ENCODE peak calls at places on chromosomes 11 and 22, in four cellular contexts. S is H1, Y is A549, A is stomach. L is an unnamed sample.

GRCh38 chr11:6203327-6203726 is 2.0 kb upstream of the C11orf42 start:
- DNase-seq in S (no peak), A (no peak), Y (no peak), L (no peak)

GRCh38 chr11:12099132-12099873 is 11.1 kb upstream of the MICAL2 start:
- DNase-seq in A (no peak), Y (no peak), S (no peak), L (no peak)

GRCh38 chr11:17244046-17244445 is 32.5 kb upstream of the NUCB2 start:
- DNase-seq in A (no peak), Y (no peak), S (no peak), L (no peak)

GRCh38 chr22:17373839-17374238 is 4.6 kb downstream of the CECR2 start:
- DNase-seq in S (no peak), Y (no peak), A (no peak), L (no peak)

GRCh38 chr22:19062909-19063308 is 59.3 kb downstream of the DGCR2 start:
- DNase-seq in A (no peak), Y (no peak), S (no peak), L (no peak)

GRCh38 chr22:30877662-30878515 is 90.7 kb downstream of the MORC2 start:
- DNase-seq in Y (no peak), S (no peak), A (no peak), L (no peak)

GRCh38 chr22:46057762-46058420 is 80.9 kb upstream of the WNT7B start:
- DNase-seq in S (no peak), A (peak), Y (no peak), L (no peak)

GRCh38 chr11:116742104-116742503 is 30.7 kb downstream of the BUD13 start:
- DNase-seq in A (no peak), Y (no peak), S (no peak), L (peak)

GRCh38 chr11:46718155-46719019 is 626 bp upstream of the F2 start:
- DNase-seq in A (peak), S (peak), Y (peak), L (no peak)

GRCh38 chr11:75820636-75821035 is 5.6 kb downstream of the UVRAG start:
- DNase-seq in Y (no peak), S (no peak), A (no peak), L (no peak)

GRCh38 chr22:44887941-44888366 is 121.9 kb downstream of the PHF21B start:
- DNase-seq in Y (no peak), A (no peak), S (no peak), L (no peak)

GRCh38 chr22:34010259-34010658 is 90.0 kb upstream of the LARGE1 start:
- DNase-seq in S (no peak), Y (no peak), A (no peak), L (peak)

GRCh38 chr11:120536091-120536796 is 24.7 kb downstream of the GRIK4 start:
- DNase-seq in Y (no peak), A (no peak), S (no peak), L (no peak)

GRCh38 chr22:43017525-43018290 is 2.8 kb upstream of the PACSIN2 start:
- DNase-seq in A (no peak), Y (no peak), S (no peak), L (no peak)

GRCh38 chr11:69588270-69588669 is 52.7 kb upstream of the CCND1 start:
- DNase-seq in A (no peak), S (no peak), Y (peak), L (no peak)

GRCh38 chr22:41913842-41914534 is 886 bp downstream of the SHISA8 start:
- DNase-seq in S (no peak), Y (no peak), A (no peak), L (no peak)

GRCh38 chr11:34826384-34826726 is 89.8 kb downstream of the APIP start:
- DNase-seq in A (no peak), S (no peak), Y (no peak), L (no peak)

GRCh38 chr22:31929126-31929928 is 15.0 kb upstream of the YWHAH start:
- DNase-seq in Y (no peak), A (no peak), S (no peak), L (no peak)

GRCh38 chr11:121466063-121466794 is 13.5 kb upstream of the SORL1-AS1 start:
- DNase-seq in Y (peak), A (peak), S (peak), L (peak)

GRCh38 chr11:73384871-73385692 is 8.9 kb downstream of the RELT start:
- DNase-seq in Y (no peak), A (peak), S (no peak), L (no peak)
- TF ChIP-seq EP300 in Y (no peak), A (no peak), S (no peak), L (no peak)

GRCh38 chr22:23045461-23045860 is 24.9 kb upstream of the GNAZ start:
- DNase-seq in S (no peak), Y (no peak), A (no peak), L (no peak)

GRCh38 chr22:23044570-23044969 is 25.7 kb upstream of the GNAZ start:
- DNase-seq in Y (no peak), S (no peak), A (no peak), L (peak)

GRCh38 chr22:23038902-23039301 is 31.4 kb upstream of the GNAZ start:
- DNase-seq in S (no peak), A (no peak), Y (no peak), L (peak)

GRCh38 chr22:23038334-23038642 is 32.0 kb upstream of the GNAZ start:
- DNase-seq in A (no peak), S (no peak), Y (no peak), L (peak)

GRCh38 chr22:23042179-23042578 is 28.1 kb upstream of the GNAZ start:
- DNase-seq in A (no peak), S (no peak), Y (no peak), L (no peak)
- TF ChIP-seq EP300 in A (no peak), S (no peak), Y (no peak), L (no peak)

GRCh38 chr22:27273386-27273785 is 528.2 kb downstream of the MN1 start:
- DNase-seq in A (no peak), Y (no peak), S (no peak), L (no peak)
- TF ChIP-seq EP300 in A (no peak), Y (no peak), S (no peak), L (no peak)

DNA sequence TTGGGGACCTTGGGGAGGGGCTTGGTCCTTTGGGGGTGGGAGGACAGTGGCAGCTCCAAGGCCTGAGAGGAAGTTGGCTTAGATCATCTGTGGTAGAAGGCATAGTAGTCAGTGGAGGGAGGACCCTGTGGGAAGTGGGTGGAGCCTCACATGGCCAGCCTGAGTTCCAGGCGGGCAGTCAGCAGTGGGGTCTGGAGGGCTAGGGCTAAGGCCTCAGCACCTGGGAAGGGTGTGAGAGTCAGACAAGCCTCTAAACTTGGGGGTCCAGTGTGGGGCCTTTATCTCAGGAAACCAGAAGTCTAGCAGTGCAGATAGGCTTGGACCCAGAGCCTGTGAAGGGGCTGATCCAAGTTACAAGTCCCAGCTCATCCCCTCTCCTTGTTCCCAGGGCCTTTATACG is 4.0 kb downstream of the NLRX1 start:
- DNase-seq in Y (no peak), A (no peak), S (no peak), L (no peak)
- TF ChIP-seq EP300 in Y (no peak), A (no peak), S (no peak), L (no peak)

GRCh38 chr22:23182289-23183106 is 2.2 kb downstream of the BCR start:
- DNase-seq in S (no peak), A (no peak), Y (no peak), L (no peak)
- TF ChIP-seq EP300 in S (no peak), A (no peak), Y (no peak), L (no peak)